ENCODE peak calls at places on chromosomes 3 and 15, in nine cellular contexts. U is body of pancreas, C is NCI-H82, J is T47D, V is mesothelial cell of epicardium, H is posterior cingulate gyrus, Z is A549, X is progenitor cell of endocrine pancreas, Q is AG20443. F is an unnamed sample.

GRCh38 chr3:114428173-114428606 is 134.4 kb downstream of the TIGIT start:
- DNase-seq in U (no peak), C (no peak), J (no peak), V (no peak), H (no peak), Z (no peak), X (no peak), Q (no peak), F (no peak)

GRCh38 chr3:55746808-55747413 is 259.8 kb upstream of the WNT5A start:
- DNase-seq in U (no peak), C (no peak), J (peak; percentile 18), V (no peak), H (no peak), Z (no peak), X (no peak), Q (peak; percentile 24), F (no peak)

GRCh38 chr15:80662756-80663553 is 32.2 kb upstream of the ABHD17C start:
- DNase-seq in U (no peak), C (no peak), J (peak; percentile 52), V (no peak), H (no peak), Z (no peak), X (no peak), Q (no peak), F (no peak)

GRCh38 chr15:68924866-68925599 is 5.3 kb upstream of the SPESP1 start:
- DNase-seq in U (peak; percentile 80), C (peak; percentile 91), J (peak; percentile 82), V (peak; percentile 85), H (peak; percentile 95), Z (peak; percentile 78), X (peak; percentile 64), Q (peak; percentile 93), F (peak; percentile 87)

GRCh38 chr3:29850641-29851040 is 569.8 kb downstream of the RBMS3 start:
- DNase-seq in U (no peak), C (peak; percentile 9), J (peak; percentile 32), V (no peak), H (no peak), Z (peak; percentile 7), X (no peak), Q (no peak), F (no peak)

GRCh38 chr3:143135150-143135549 is 15.6 kb downstream of the CHST2 start:
- DNase-seq in U (no peak), C (no peak), J (no peak), V (no peak), H (no peak), Z (peak; percentile 10), X (no peak), Q (peak; percentile 95), F (no peak)

GRCh38 chr15:28994142-28994829 is 108.5 kb downstream of the APBA2 start:
- DNase-seq in U (no peak), C (no peak), J (no peak), V (no peak), H (no peak), Z (no peak), X (no peak), Q (no peak), F (no peak)

GRCh38 chr3:142852009-142852408 is 36.9 kb downstream of the PCOLCE2 start:
- DNase-seq in U (no peak), C (no peak), J (no peak), V (no peak), H (no peak), Z (no peak), X (no peak), Q (no peak), F (no peak)

GRCh38 chr3:18847583-18848197 is 300.6 kb upstream of the KCNH8 start:
- DNase-seq in U (no peak), C (peak; percentile 58), J (no peak), V (no peak), H (no peak), Z (peak; percentile 22), X (no peak), Q (no peak), F (peak; percentile 12)

GRCh38 chr3:150765949-150766720 is 3.2 kb upstream of the SIAH2 start:
- DNase-seq in U (no peak), C (no peak), J (no peak), V (no peak), H (no peak), Z (no peak), X (no peak), Q (no peak), F (no peak)

GRCh38 chr3:39025222-39025970 is 26.3 kb downstream of the SCN11A start:
- DNase-seq in U (no peak), C (no peak), J (peak; percentile 18), V (no peak), H (no peak), Z (no peak), X (no peak), Q (no peak), F (no peak)

GRCh38 chr3:78322780-78323179 is 1282.9 kb downstream of the ROBO2 start:
- DNase-seq in U (no peak), C (no peak), J (no peak), V (no peak), H (no peak), Z (no peak), X (no peak), Q (no peak), F (no peak)

GRCh38 chr3:123285066-123285465 is 83.3 kb downstream of the SEC22A start:
- DNase-seq in U (no peak), C (no peak), J (no peak), V (peak; percentile 2), H (no peak), Z (no peak), X (no peak), Q (no peak), F (no peak)

GRCh38 chr15:43991235-43991634 is 164.4 kb downstream of the WDR76 start:
- DNase-seq in U (no peak), C (no peak), J (no peak), V (no peak), H (no peak), Z (no peak), X (no peak), Q (no peak), F (no peak)

GRCh38 chr15:40115670-40116093 is 7.0 kb upstream of the BMF start:
- DNase-seq in U (peak; percentile 82), C (no peak), J (peak; percentile 69), V (no peak), H (no peak), Z (no peak), X (no peak), Q (no peak), F (peak; percentile 68)

GRCh38 chr15:47975422-47975821 is 145.4 kb upstream of the SLC24A5 start:
- DNase-seq in U (no peak), C (no peak), J (no peak), V (no peak), H (no peak), Z (no peak), X (no peak), Q (no peak), F (no peak)

F was measured in HuH-7.5.